ENCODE peak calls at places on chromosomes 12 and 14, in seven cellular contexts. C, G, T, H, Q, J and L are unnamed samples.
A peak's percentile ranks its signal among the peaks of the same experiment; 100 is the strongest.

GRCh38 chr12:54125950-54126695 is 62.7 kb downstream of the SMUG1 start:
- DNase-seq in C (no peak), G (no peak), T (peak; percentile 52), H (no peak), Q (no peak), J (peak; percentile 51), L (no peak)

GRCh38 chr14:80387563-80387981 is 176.3 kb upstream of the DIO2 start:
- DNase-seq in C (no peak), G (no peak), T (no peak), H (no peak), Q (no peak), J (no peak), L (no peak)

GRCh38 chr14:82642425-82642824 is 1108.8 kb upstream of the SEL1L start:
- DNase-seq in C (no peak), G (no peak), T (peak; percentile 41), H (peak; percentile 22), Q (peak; percentile 8), J (peak; percentile 49), L (peak; percentile 18)

GRCh38 chr14:53845813-53846693 is 110.6 kb downstream of the BMP4 start:
- DNase-seq in C (no peak), G (no peak), T (no peak), H (no peak), Q (peak; percentile 7), J (no peak), L (no peak)

GRCh38 chr14:34081126-34081575 is 130.3 kb upstream of the EGLN3 start:
- DNase-seq in C (peak; percentile 3), G (peak; percentile 6), T (no peak), H (no peak), Q (peak; percentile 16), J (peak; percentile 37), L (no peak)

GRCh38 chr12:100959481-100959880 is 164.9 kb downstream of the ANO4 start:
- DNase-seq in C (peak; percentile 68), G (peak; percentile 32), T (no peak), H (no peak), Q (peak; percentile 65), J (no peak), L (no peak)

GRCh38 chr14:97021571-97022171 is 224.5 kb downstream of the VRK1 start:
- DNase-seq in C (no peak), G (no peak), T (no peak), H (no peak), Q (no peak), J (no peak), L (no peak)

GRCh38 chr12:38269897-38270296 is 46.7 kb upstream of the ALG10B start:
- DNase-seq in C (no peak), G (no peak), T (no peak), H (no peak), Q (no peak), J (no peak), L (no peak)

GRCh38 chr12:73220951-73221350 is 948.8 kb downstream of the TRHDE start:
- DNase-seq in C (no peak), G (no peak), T (no peak), H (no peak), Q (no peak), J (no peak), L (no peak)

GRCh38 chr14:74501135-74501614 is 7.6 kb downstream of the ISCA2 start:
- DNase-seq in C (peak; percentile 67), G (peak; percentile 71), T (peak; percentile 81), H (no peak), Q (peak; percentile 88), J (peak; percentile 81), L (no peak)

GRCh38 chr12:5648692-5649338 is 216.9 kb downstream of the NTF3 start:
- DNase-seq in C (peak; percentile 35), G (peak; percentile 49), T (no peak), H (no peak), Q (peak; percentile 4), J (no peak), L (peak; percentile 35)